ENCODE peak calls at places on chromosomes 12 and 14, in ten cellular contexts. One of them, this sample, is unnamed.

GRCh38 chr14:72741836-72742681 is 151.8 kb downstream of the DPF3 start:
- DNase-seq in adrenal gland: no peak
- DNase-seq in right lobe of liver: no peak
- DNase-seq in uterus: no peak
- DNase-seq in CD4-positive, CD25-positive, alpha-beta regulatory T cell: no peak
- DNase-seq in effector memory CD4-positive, alpha-beta T cell: no peak
- DNase-seq in tibial artery: peak; percentile 45
- DNase-seq in mucosa of descending colon: no peak
- DNase-seq in GM23248: no peak
- DNase-seq in A549: no peak
- DNase-seq in this sample: no peak

GRCh38 chr14:20630340-20631022 is 11.0 kb downstream of the OR6S1 start:
- DNase-seq in adrenal gland: no peak
- DNase-seq in right lobe of liver: no peak
- DNase-seq in uterus: peak; percentile 23
- DNase-seq in CD4-positive, CD25-positive, alpha-beta regulatory T cell: no peak
- DNase-seq in effector memory CD4-positive, alpha-beta T cell: no peak
- DNase-seq in tibial artery: no peak
- DNase-seq in mucosa of descending colon: peak; percentile 64
- DNase-seq in GM23248: peak; percentile 42
- DNase-seq in A549: peak; percentile 49
- DNase-seq in this sample: peak; percentile 66

GRCh38 chr12:58557156-58557555 is 363.1 kb downstream of the LRIG3 start:
- DNase-seq in adrenal gland: no peak
- DNase-seq in right lobe of liver: no peak
- DNase-seq in uterus: no peak
- DNase-seq in CD4-positive, CD25-positive, alpha-beta regulatory T cell: no peak
- DNase-seq in effector memory CD4-positive, alpha-beta T cell: no peak
- DNase-seq in tibial artery: no peak
- DNase-seq in mucosa of descending colon: no peak
- DNase-seq in GM23248: peak; percentile 69
- DNase-seq in A549: no peak
- DNase-seq in this sample: no peak

GRCh38 chr14:71668186-71668912 is 263.9 kb upstream of the RGS6 start:
- DNase-seq in adrenal gland: no peak
- DNase-seq in right lobe of liver: no peak
- DNase-seq in uterus: no peak
- DNase-seq in CD4-positive, CD25-positive, alpha-beta regulatory T cell: no peak
- DNase-seq in effector memory CD4-positive, alpha-beta T cell: no peak
- DNase-seq in tibial artery: no peak
- DNase-seq in mucosa of descending colon: no peak
- DNase-seq in GM23248: no peak
- DNase-seq in A549: no peak
- DNase-seq in this sample: no peak

GRCh38 chr12:122368361-122369073 is 54.0 kb downstream of the CLIP1 start:
- DNase-seq in adrenal gland: no peak
- DNase-seq in right lobe of liver: no peak
- DNase-seq in uterus: no peak
- DNase-seq in CD4-positive, CD25-positive, alpha-beta regulatory T cell: no peak
- DNase-seq in effector memory CD4-positive, alpha-beta T cell: no peak
- DNase-seq in tibial artery: no peak
- DNase-seq in mucosa of descending colon: peak; percentile 30
- DNase-seq in GM23248: peak; percentile 46
- DNase-seq in A549: no peak
- DNase-seq in this sample: peak; percentile 79

GRCh38 chr14:101544550-101544949 is 16.7 kb upstream of the DIO3 start:
- DNase-seq in adrenal gland: no peak
- DNase-seq in right lobe of liver: no peak
- DNase-seq in uterus: no peak
- DNase-seq in CD4-positive, CD25-positive, alpha-beta regulatory T cell: no peak
- DNase-seq in effector memory CD4-positive, alpha-beta T cell: no peak
- DNase-seq in tibial artery: no peak
- DNase-seq in mucosa of descending colon: no peak
- DNase-seq in GM23248: no peak
- DNase-seq in A549: no peak
- DNase-seq in this sample: no peak

GRCh38 chr14:99066378-99066777 is 205.6 kb downstream of the BCL11B start:
- DNase-seq in adrenal gland: no peak
- DNase-seq in right lobe of liver: no peak
- DNase-seq in uterus: no peak
- DNase-seq in CD4-positive, CD25-positive, alpha-beta regulatory T cell: no peak
- DNase-seq in effector memory CD4-positive, alpha-beta T cell: no peak
- DNase-seq in tibial artery: no peak
- DNase-seq in mucosa of descending colon: no peak
- DNase-seq in GM23248: no peak
- DNase-seq in A549: no peak
- DNase-seq in this sample: no peak

GRCh38 chr14:65260786-65261185 is 151.7 kb upstream of the FUT8 start:
- DNase-seq in adrenal gland: no peak
- DNase-seq in right lobe of liver: no peak
- DNase-seq in uterus: no peak
- DNase-seq in CD4-positive, CD25-positive, alpha-beta regulatory T cell: no peak
- DNase-seq in effector memory CD4-positive, alpha-beta T cell: no peak
- DNase-seq in tibial artery: no peak
- DNase-seq in mucosa of descending colon: no peak
- DNase-seq in GM23248: peak; percentile 82
- DNase-seq in A549: no peak
- DNase-seq in this sample: no peak

GRCh38 chr12:47277071-47277408 is 197.3 kb upstream of the AMIGO2 start:
- DNase-seq in adrenal gland: no peak
- DNase-seq in right lobe of liver: no peak
- DNase-seq in uterus: no peak
- DNase-seq in CD4-positive, CD25-positive, alpha-beta regulatory T cell: no peak
- DNase-seq in effector memory CD4-positive, alpha-beta T cell: no peak
- DNase-seq in tibial artery: no peak
- DNase-seq in mucosa of descending colon: no peak
- DNase-seq in GM23248: no peak
- DNase-seq in A549: no peak
- DNase-seq in this sample: no peak

GRCh38 chr12:47280543-47281330 is 201.0 kb upstream of the AMIGO2 start:
- DNase-seq in adrenal gland: no peak
- DNase-seq in right lobe of liver: no peak
- DNase-seq in uterus: no peak
- DNase-seq in CD4-positive, CD25-positive, alpha-beta regulatory T cell: no peak
- DNase-seq in effector memory CD4-positive, alpha-beta T cell: no peak
- DNase-seq in tibial artery: no peak
- DNase-seq in mucosa of descending colon: no peak
- DNase-seq in GM23248: no peak
- DNase-seq in A549: no peak
- DNase-seq in this sample: no peak

GRCh38 chr12:47274725-47275124 is 195.0 kb upstream of the AMIGO2 start:
- DNase-seq in adrenal gland: no peak
- DNase-seq in right lobe of liver: no peak
- DNase-seq in uterus: no peak
- DNase-seq in CD4-positive, CD25-positive, alpha-beta regulatory T cell: no peak
- DNase-seq in effector memory CD4-positive, alpha-beta T cell: no peak
- DNase-seq in tibial artery: no peak
- DNase-seq in mucosa of descending colon: no peak
- DNase-seq in GM23248: no peak
- DNase-seq in A549: no peak
- DNase-seq in this sample: no peak

GRCh38 chr12:47276253-47277070 is 196.7 kb upstream of the AMIGO2 start:
- DNase-seq in adrenal gland: no peak
- DNase-seq in right lobe of liver: no peak
- DNase-seq in uterus: peak; percentile 50
- DNase-seq in CD4-positive, CD25-positive, alpha-beta regulatory T cell: peak; percentile 24
- DNase-seq in effector memory CD4-positive, alpha-beta T cell: peak; percentile 34
- DNase-seq in tibial artery: no peak
- DNase-seq in mucosa of descending colon: peak; percentile 77
- DNase-seq in GM23248: peak; percentile 52
- DNase-seq in A549: no peak
- DNase-seq in this sample: peak; percentile 48

GRCh38 chr12:47277972-47278448 is 198.3 kb upstream of the AMIGO2 start:
- DNase-seq in adrenal gland: no peak
- DNase-seq in right lobe of liver: no peak
- DNase-seq in uterus: no peak
- DNase-seq in CD4-positive, CD25-positive, alpha-beta regulatory T cell: no peak
- DNase-seq in effector memory CD4-positive, alpha-beta T cell: no peak
- DNase-seq in tibial artery: no peak
- DNase-seq in mucosa of descending colon: no peak
- DNase-seq in GM23248: peak; percentile 99
- DNase-seq in A549: peak; percentile 96
- DNase-seq in this sample: no peak
- H3K4me3 ChIP-seq in adrenal gland: no peak overlapping the region
- H3K4me3 ChIP-seq in right lobe of liver: no peak overlapping the region
- H3K4me3 ChIP-seq in uterus: no peak overlapping the region
- H3K4me3 ChIP-seq in CD4-positive, CD25-positive, alpha-beta regulatory T cell: no peak overlapping the region
- H3K4me3 ChIP-seq in effector memory CD4-positive, alpha-beta T cell: no peak overlapping the region
- H3K4me3 ChIP-seq in tibial artery: no peak overlapping the region
- H3K4me3 ChIP-seq in mucosa of descending colon: no peak overlapping the region
- H3K4me3 ChIP-seq in GM23248: no peak overlapping the region
- H3K4me3 ChIP-seq in A549: no peak overlapping the region
- H3K4me3 ChIP-seq in this sample: no peak overlapping the region

DNA sequence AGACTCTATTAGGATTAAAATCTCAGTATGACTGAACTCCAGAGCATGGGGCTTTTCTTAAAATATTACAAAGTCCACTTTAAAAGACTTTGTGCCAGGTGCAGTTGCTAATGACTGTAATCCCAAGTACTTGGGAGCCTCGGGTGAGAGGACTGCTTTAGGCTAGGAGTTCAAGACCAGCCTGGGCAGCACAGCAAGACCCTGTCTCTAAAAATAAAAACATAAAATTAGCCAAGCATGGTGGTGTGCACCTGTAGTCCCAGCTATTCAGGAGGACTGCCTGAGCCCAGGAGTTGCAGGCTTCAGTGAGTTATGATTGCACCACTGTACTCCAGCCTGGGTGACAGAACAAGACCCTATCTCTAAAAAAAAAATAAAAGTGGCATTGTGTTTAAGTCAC is 33.2 kb downstream of the ATF7 start:
- DNase-seq in adrenal gland: no peak
- DNase-seq in right lobe of liver: no peak
- DNase-seq in uterus: no peak
- DNase-seq in CD4-positive, CD25-positive, alpha-beta regulatory T cell: no peak
- DNase-seq in effector memory CD4-positive, alpha-beta T cell: no peak
- DNase-seq in tibial artery: no peak
- DNase-seq in mucosa of descending colon: no peak
- DNase-seq in GM23248: no peak
- DNase-seq in A549: no peak
- DNase-seq in this sample: no peak
- H3K4me1 ChIP-seq in adrenal gland: peaks cover 47% of the 10 kb centered on the region
- H3K4me1 ChIP-seq in right lobe of liver: peaks cover 36% of the 10 kb centered on the region
- H3K4me1 ChIP-seq in uterus: peaks cover 8% of the 10 kb centered on the region
- H3K4me1 ChIP-seq in CD4-positive, CD25-positive, alpha-beta regulatory T cell: no peaks in the 10 kb centered on the region
- H3K4me1 ChIP-seq in effector memory CD4-positive, alpha-beta T cell: no peaks in the 10 kb centered on the region
- H3K4me1 ChIP-seq in tibial artery: peaks cover 88% of the 10 kb centered on the region
- H3K4me1 ChIP-seq in mucosa of descending colon: peaks cover 21% of the 10 kb centered on the region
- H3K4me1 ChIP-seq in GM23248: peaks cover 15% of the 10 kb centered on the region
- H3K4me1 ChIP-seq in A549: peaks cover 16% of the 10 kb centered on the region
- H3K4me1 ChIP-seq in this sample: peaks cover 10% of the 10 kb centered on the region

DNA sequence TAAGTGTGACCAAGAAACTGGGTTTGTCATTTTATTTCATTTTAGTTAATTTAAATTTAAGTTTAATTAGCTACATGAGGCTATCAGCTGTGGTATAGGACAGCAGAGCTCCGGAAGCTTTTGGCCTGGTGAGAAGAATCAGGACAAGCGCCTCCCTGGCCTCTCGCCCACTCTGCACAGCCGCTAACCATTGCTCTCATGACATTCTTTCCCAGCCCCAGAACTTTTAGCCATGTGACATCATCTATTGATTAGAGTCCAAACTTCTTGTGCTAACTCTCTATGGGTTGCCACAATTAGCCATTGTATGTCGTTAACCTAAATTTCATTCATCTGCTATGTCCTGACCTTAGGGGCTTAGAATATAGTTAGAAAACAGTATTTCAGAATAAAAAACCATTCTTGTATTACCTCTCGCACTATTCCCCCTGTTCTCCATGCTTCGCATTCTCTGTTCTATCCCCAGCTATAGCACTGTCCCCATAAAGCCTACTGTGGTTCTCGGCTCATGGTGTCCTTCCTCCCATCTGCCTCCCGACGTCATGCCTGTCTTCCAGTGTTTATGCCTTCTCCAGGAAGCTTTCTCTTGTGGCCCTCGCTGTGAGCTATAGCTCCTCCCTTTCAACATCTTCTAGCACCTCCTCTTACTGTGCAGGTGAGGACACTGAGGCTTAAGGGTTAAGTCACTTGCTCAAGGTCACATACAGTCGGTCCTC is 23.5 kb downstream of the SSH1 start:
- DNase-seq in adrenal gland: peak; percentile 45
- DNase-seq in right lobe of liver: peak; percentile 76
- DNase-seq in uterus: peak; percentile 58
- DNase-seq in CD4-positive, CD25-positive, alpha-beta regulatory T cell: no peak
- DNase-seq in effector memory CD4-positive, alpha-beta T cell: no peak
- DNase-seq in tibial artery: no peak
- DNase-seq in mucosa of descending colon: no peak
- DNase-seq in GM23248: peak; percentile 80
- DNase-seq in A549: no peak
- DNase-seq in this sample: no peak
- H3K4me3 ChIP-seq in adrenal gland: no peak overlapping the region
- H3K4me3 ChIP-seq in right lobe of liver: no peak overlapping the region
- H3K4me3 ChIP-seq in uterus: no peak overlapping the region
- H3K4me3 ChIP-seq in CD4-positive, CD25-positive, alpha-beta regulatory T cell: no peak overlapping the region
- H3K4me3 ChIP-seq in effector memory CD4-positive, alpha-beta T cell: no peak overlapping the region
- H3K4me3 ChIP-seq in tibial artery: no peak overlapping the region
- H3K4me3 ChIP-seq in mucosa of descending colon: no peak overlapping the region
- H3K4me3 ChIP-seq in GM23248: peak overlapping the region; percentile 59
- H3K4me3 ChIP-seq in A549: no peak overlapping the region
- H3K4me3 ChIP-seq in this sample: no peak overlapping the region

GRCh38 chr12:116384175-116384574 is 106.7 kb upstream of the MED13L start:
- DNase-seq in adrenal gland: no peak
- DNase-seq in right lobe of liver: no peak
- DNase-seq in uterus: no peak
- DNase-seq in CD4-positive, CD25-positive, alpha-beta regulatory T cell: no peak
- DNase-seq in effector memory CD4-positive, alpha-beta T cell: no peak
- DNase-seq in tibial artery: no peak
- DNase-seq in mucosa of descending colon: no peak
- DNase-seq in GM23248: no peak
- DNase-seq in A549: no peak
- DNase-seq in this sample: no peak

GRCh38 chr12:116384629-116385485 is 107.4 kb upstream of the MED13L start:
- DNase-seq in adrenal gland: no peak
- DNase-seq in right lobe of liver: no peak
- DNase-seq in uterus: no peak
- DNase-seq in CD4-positive, CD25-positive, alpha-beta regulatory T cell: no peak
- DNase-seq in effector memory CD4-positive, alpha-beta T cell: no peak
- DNase-seq in tibial artery: no peak
- DNase-seq in mucosa of descending colon: no peak
- DNase-seq in GM23248: peak; percentile 82
- DNase-seq in A549: no peak
- DNase-seq in this sample: peak; percentile 84

GRCh38 chr12:116382456-116382902 is 105.0 kb upstream of the MED13L start:
- DNase-seq in adrenal gland: no peak
- DNase-seq in right lobe of liver: no peak
- DNase-seq in uterus: no peak
- DNase-seq in CD4-positive, CD25-positive, alpha-beta regulatory T cell: no peak
- DNase-seq in effector memory CD4-positive, alpha-beta T cell: no peak
- DNase-seq in tibial artery: no peak
- DNase-seq in mucosa of descending colon: no peak
- DNase-seq in GM23248: peak; percentile 47
- DNase-seq in A549: no peak
- DNase-seq in this sample: no peak

GRCh38 chr12:116389326-116389725 is 111.8 kb upstream of the MED13L start:
- DNase-seq in adrenal gland: no peak
- DNase-seq in right lobe of liver: no peak
- DNase-seq in uterus: no peak
- DNase-seq in CD4-positive, CD25-positive, alpha-beta regulatory T cell: no peak
- DNase-seq in effector memory CD4-positive, alpha-beta T cell: no peak
- DNase-seq in tibial artery: no peak
- DNase-seq in mucosa of descending colon: no peak
- DNase-seq in GM23248: no peak
- DNase-seq in A549: no peak
- DNase-seq in this sample: no peak

DNA sequence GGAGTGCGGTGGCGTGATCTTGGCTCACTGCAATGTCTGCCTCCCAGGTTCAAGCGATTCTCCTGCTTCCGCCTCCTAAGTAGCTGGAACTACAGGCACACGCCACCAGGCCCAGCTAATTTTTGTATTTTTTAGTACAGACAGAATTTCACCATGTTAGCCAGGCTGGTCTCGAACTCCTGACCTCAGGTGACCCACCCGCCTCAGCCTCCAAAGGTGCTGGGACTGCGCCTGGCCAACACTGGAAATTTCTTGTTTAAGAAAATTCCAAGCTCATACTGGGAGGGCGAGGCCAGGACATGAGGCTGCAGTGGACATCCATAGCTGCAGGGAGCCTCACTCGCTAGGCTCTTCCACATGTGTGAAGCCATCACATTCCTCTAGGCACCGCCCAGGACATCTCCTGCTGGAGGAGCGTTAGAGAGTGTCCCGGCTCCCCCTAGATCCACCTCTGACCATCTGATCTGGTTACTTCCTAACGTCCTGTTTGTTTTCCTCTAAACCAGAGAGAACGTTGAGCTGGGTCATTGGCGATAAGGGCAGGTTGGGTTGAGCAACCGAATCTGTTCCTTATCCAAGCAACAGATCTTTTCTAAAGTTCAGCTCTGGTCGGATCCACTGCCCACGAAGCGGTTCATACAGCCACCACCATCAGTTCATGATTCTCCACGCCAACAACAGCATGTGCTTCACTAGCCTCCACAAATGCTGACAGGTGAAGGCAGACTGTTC is 108.2 kb upstream of the MED13L start:
- DNase-seq in adrenal gland: no peak
- DNase-seq in right lobe of liver: peak; percentile 57
- DNase-seq in uterus: no peak
- DNase-seq in CD4-positive, CD25-positive, alpha-beta regulatory T cell: no peak
- DNase-seq in effector memory CD4-positive, alpha-beta T cell: no peak
- DNase-seq in tibial artery: no peak
- DNase-seq in mucosa of descending colon: no peak
- DNase-seq in GM23248: no peak
- DNase-seq in A549: no peak
- DNase-seq in this sample: peak; percentile 59
- H3K4me1 ChIP-seq in adrenal gland: peaks cover 22% of the 10 kb centered on the region
- H3K4me1 ChIP-seq in right lobe of liver: peaks cover 31% of the 10 kb centered on the region
- H3K4me1 ChIP-seq in uterus: peaks cover 11% of the 10 kb centered on the region
- H3K4me1 ChIP-seq in CD4-positive, CD25-positive, alpha-beta regulatory T cell: no peaks in the 10 kb centered on the region
- H3K4me1 ChIP-seq in effector memory CD4-positive, alpha-beta T cell: no peaks in the 10 kb centered on the region
- H3K4me1 ChIP-seq in tibial artery: peaks cover 58% of the 10 kb centered on the region
- H3K4me1 ChIP-seq in mucosa of descending colon: no peaks in the 10 kb centered on the region
- H3K4me1 ChIP-seq in GM23248: peaks cover 57% of the 10 kb centered on the region
- H3K4me1 ChIP-seq in A549: peaks cover 78% of the 10 kb centered on the region
- H3K4me1 ChIP-seq in this sample: peaks cover 52% of the 10 kb centered on the region

This sample was measured in Caco-2.